ENCODE peak calls at places on chromosomes 16 and 17, in eight cellular contexts. One of them, this sample, is unnamed.

GRCh38 chr17:5973410-5973809 is 96.8 kb upstream of the WSCD1 start:
- DNase-seq in fibroblast of the aortic adventitia: no peak
- DNase-seq in cardiac fibroblast: no peak
- DNase-seq in AG09309: no peak
- DNase-seq in neuronal stem cell: no peak
- DNase-seq in HAP-1: no peak
- DNase-seq in HFF-Myc: no peak
- DNase-seq in AG10803: no peak
- DNase-seq in this sample: no peak

GRCh38 chr17:1384881-1385280 is 15.1 kb downstream of the YWHAE start:
- DNase-seq in AG10803: no peak
- DNase-seq in AG09309: no peak
- DNase-seq in fibroblast of the aortic adventitia: peak; percentile 83
- DNase-seq in HFF-Myc: no peak
- DNase-seq in HAP-1: no peak
- DNase-seq in neuronal stem cell: no peak
- DNase-seq in cardiac fibroblast: peak; percentile 59
- DNase-seq in this sample: no peak

GRCh38 chr17:16440814-16441629 is 25.7 kb downstream of the TRPV2 start:
- DNase-seq in AG10803: peak; percentile 74
- DNase-seq in cardiac fibroblast: no peak
- DNase-seq in HAP-1: no peak
- DNase-seq in neuronal stem cell: no peak
- DNase-seq in AG09309: no peak
- DNase-seq in HFF-Myc: no peak
- DNase-seq in fibroblast of the aortic adventitia: peak; percentile 54
- DNase-seq in this sample: no peak

GRCh38 chr17:5122586-5123342 is 6.9 kb downstream of the USP6 start:
- DNase-seq in HAP-1: peak; percentile 6
- DNase-seq in neuronal stem cell: peak; percentile 23
- DNase-seq in HFF-Myc: no peak
- DNase-seq in fibroblast of the aortic adventitia: no peak
- DNase-seq in AG10803: no peak
- DNase-seq in AG09309: no peak
- DNase-seq in cardiac fibroblast: peak; percentile 14
- DNase-seq in this sample: no peak

GRCh38 chr17:75996665-75997590 is 3.7 kb upstream of the CDK3 start:
- DNase-seq in HFF-Myc: no peak
- DNase-seq in fibroblast of the aortic adventitia: peak; percentile 55
- DNase-seq in AG10803: peak; percentile 63
- DNase-seq in AG09309: no peak
- DNase-seq in neuronal stem cell: no peak
- DNase-seq in HAP-1: no peak
- DNase-seq in cardiac fibroblast: peak; percentile 48
- DNase-seq in this sample: peak; percentile 97

GRCh38 chr16:17125671-17126070 is 345.1 kb downstream of the XYLT1 start:
- DNase-seq in AG09309: no peak
- DNase-seq in fibroblast of the aortic adventitia: no peak
- DNase-seq in HFF-Myc: no peak
- DNase-seq in AG10803: peak; percentile 31
- DNase-seq in cardiac fibroblast: no peak
- DNase-seq in neuronal stem cell: no peak
- DNase-seq in HAP-1: no peak
- DNase-seq in this sample: peak; percentile 15

GRCh38 chr16:15038689-15039088 is 17.2 kb downstream of the NTAN1 start:
- DNase-seq in fibroblast of the aortic adventitia: no peak
- DNase-seq in AG09309: no peak
- DNase-seq in AG10803: no peak
- DNase-seq in cardiac fibroblast: no peak
- DNase-seq in HFF-Myc: no peak
- DNase-seq in neuronal stem cell: no peak
- DNase-seq in HAP-1: peak; percentile 43
- DNase-seq in this sample: no peak

GRCh38 chr17:44905006-44906000 is 6.1 kb upstream of the EFTUD2 start:
- DNase-seq in AG09309: no peak
- DNase-seq in HAP-1: no peak
- DNase-seq in AG10803: peak; percentile 31
- DNase-seq in cardiac fibroblast: no peak
- DNase-seq in neuronal stem cell: no peak
- DNase-seq in fibroblast of the aortic adventitia: no peak
- DNase-seq in HFF-Myc: peak; percentile 57
- DNase-seq in this sample: no peak

GRCh38 chr17:5931611-5932010 is 138.6 kb upstream of the WSCD1 start:
- DNase-seq in fibroblast of the aortic adventitia: no peak
- DNase-seq in neuronal stem cell: no peak
- DNase-seq in HFF-Myc: no peak
- DNase-seq in HAP-1: no peak
- DNase-seq in cardiac fibroblast: no peak
- DNase-seq in AG10803: no peak
- DNase-seq in AG09309: no peak
- DNase-seq in this sample: peak; percentile 32

GRCh38 chr17:50173335-50173941 is 7.6 kb downstream of the SGCA start:
- DNase-seq in fibroblast of the aortic adventitia: peak; percentile 91
- DNase-seq in AG10803: peak; percentile 91
- DNase-seq in cardiac fibroblast: peak; percentile 90
- DNase-seq in AG09309: no peak
- DNase-seq in HFF-Myc: peak; percentile 73
- DNase-seq in HAP-1: no peak
- DNase-seq in neuronal stem cell: no peak
- DNase-seq in this sample: peak; percentile 28

GRCh38 chr17:2582493-2582892 is 11.0 kb upstream of the PAFAH1B1 start:
- DNase-seq in cardiac fibroblast: no peak
- DNase-seq in AG10803: no peak
- DNase-seq in HFF-Myc: no peak
- DNase-seq in neuronal stem cell: no peak
- DNase-seq in AG09309: no peak
- DNase-seq in HAP-1: no peak
- DNase-seq in fibroblast of the aortic adventitia: no peak
- DNase-seq in this sample: no peak

GRCh38 chr16:89193576-89194293 is 6.6 kb downstream of the SLC22A31 start:
- DNase-seq in HAP-1: no peak
- DNase-seq in HFF-Myc: no peak
- DNase-seq in neuronal stem cell: no peak
- DNase-seq in AG10803: no peak
- DNase-seq in cardiac fibroblast: no peak
- DNase-seq in AG09309: no peak
- DNase-seq in fibroblast of the aortic adventitia: no peak
- DNase-seq in this sample: no peak

GRCh38 chr16:54947616-54948015 is 17.0 kb downstream of the IRX5 start:
- DNase-seq in HFF-Myc: no peak
- DNase-seq in AG09309: no peak
- DNase-seq in cardiac fibroblast: no peak
- DNase-seq in AG10803: no peak
- DNase-seq in fibroblast of the aortic adventitia: no peak
- DNase-seq in HAP-1: no peak
- DNase-seq in neuronal stem cell: no peak
- DNase-seq in this sample: no peak

GRCh38 chr17:69050999-69051775 is 9.5 kb downstream of the ABCA9 start:
- DNase-seq in cardiac fibroblast: peak; percentile 84
- DNase-seq in fibroblast of the aortic adventitia: peak; percentile 90
- DNase-seq in AG09309: peak; percentile 13
- DNase-seq in HAP-1: no peak
- DNase-seq in HFF-Myc: no peak
- DNase-seq in AG10803: peak; percentile 78
- DNase-seq in neuronal stem cell: no peak
- DNase-seq in this sample: no peak

GRCh38 chr17:32116937-32117336 is 25.4 kb upstream of the RHOT1 start:
- DNase-seq in cardiac fibroblast: no peak
- DNase-seq in neuronal stem cell: no peak
- DNase-seq in HFF-Myc: no peak
- DNase-seq in HAP-1: no peak
- DNase-seq in fibroblast of the aortic adventitia: no peak
- DNase-seq in AG10803: no peak
- DNase-seq in AG09309: no peak
- DNase-seq in this sample: no peak

GRCh38 chr17:68296217-68297140 is 5.2 kb downstream of the ARSG start:
- DNase-seq in cardiac fibroblast: no peak
- DNase-seq in neuronal stem cell: no peak
- DNase-seq in HFF-Myc: no peak
- DNase-seq in fibroblast of the aortic adventitia: no peak
- DNase-seq in HAP-1: no peak
- DNase-seq in AG10803: no peak
- DNase-seq in AG09309: no peak
- DNase-seq in this sample: no peak

GRCh38 chr16:89828199-89828869 is at the start of gene SPIRE2:
- DNase-seq in cardiac fibroblast: peak; percentile 80
- DNase-seq in fibroblast of the aortic adventitia: peak; percentile 63
- DNase-seq in HAP-1: peak; percentile 83
- DNase-seq in AG09309: peak; percentile 21
- DNase-seq in HFF-Myc: no peak
- DNase-seq in neuronal stem cell: peak; percentile 86
- DNase-seq in AG10803: peak; percentile 65
- DNase-seq in this sample: peak; percentile 58

GRCh38 chr17:30854146-30854545 is 22.4 kb downstream of the ATAD5 start:
- DNase-seq in AG10803: no peak
- DNase-seq in fibroblast of the aortic adventitia: no peak
- DNase-seq in HAP-1: no peak
- DNase-seq in AG09309: no peak
- DNase-seq in cardiac fibroblast: no peak
- DNase-seq in HFF-Myc: no peak
- DNase-seq in neuronal stem cell: no peak
- DNase-seq in this sample: no peak

GRCh38 chr17:28119049-28119448 is 76.6 kb downstream of the NLK start:
- DNase-seq in AG10803: no peak
- DNase-seq in cardiac fibroblast: no peak
- DNase-seq in AG09309: no peak
- DNase-seq in neuronal stem cell: no peak
- DNase-seq in HFF-Myc: no peak
- DNase-seq in HAP-1: no peak
- DNase-seq in fibroblast of the aortic adventitia: no peak
- DNase-seq in this sample: no peak
- H3K4me3 ChIP-seq in AG10803: no peak overlapping the region
- H3K4me3 ChIP-seq in cardiac fibroblast: no peak overlapping the region
- H3K4me3 ChIP-seq in AG09309: no peak overlapping the region
- H3K4me3 ChIP-seq in neuronal stem cell: no peak overlapping the region
- H3K4me3 ChIP-seq in HFF-Myc: no peak overlapping the region
- H3K4me3 ChIP-seq in HAP-1: no peak overlapping the region
- H3K4me3 ChIP-seq in fibroblast of the aortic adventitia: no peak overlapping the region
- H3K4me3 ChIP-seq in this sample: no peak overlapping the region

GRCh38 chr17:81575836-81576235 is 23.7 kb upstream of the FAAP100 start:
- DNase-seq in AG09309: no peak
- DNase-seq in HFF-Myc: no peak
- DNase-seq in neuronal stem cell: no peak
- DNase-seq in AG10803: no peak
- DNase-seq in cardiac fibroblast: no peak
- DNase-seq in HAP-1: no peak
- DNase-seq in fibroblast of the aortic adventitia: no peak
- DNase-seq in this sample: no peak

GRCh38 chr17:81577278-81578000 is 25.3 kb upstream of the FAAP100 start:
- DNase-seq in neuronal stem cell: no peak
- DNase-seq in AG10803: no peak
- DNase-seq in HFF-Myc: no peak
- DNase-seq in cardiac fibroblast: peak; percentile 49
- DNase-seq in fibroblast of the aortic adventitia: peak; percentile 43
- DNase-seq in AG09309: no peak
- DNase-seq in HAP-1: peak; percentile 51
- DNase-seq in this sample: no peak

GRCh38 chr17:81578561-81579225 is 26.5 kb upstream of the FAAP100 start:
- DNase-seq in HAP-1: no peak
- DNase-seq in neuronal stem cell: no peak
- DNase-seq in AG10803: no peak
- DNase-seq in HFF-Myc: no peak
- DNase-seq in fibroblast of the aortic adventitia: no peak
- DNase-seq in cardiac fibroblast: no peak
- DNase-seq in AG09309: no peak
- DNase-seq in this sample: peak; percentile 62

GRCh38 chr17:81578038-81578441 is 25.9 kb upstream of the FAAP100 start:
- DNase-seq in AG10803: peak; percentile 38
- DNase-seq in AG09309: no peak
- DNase-seq in cardiac fibroblast: peak; percentile 43
- DNase-seq in fibroblast of the aortic adventitia: peak; percentile 28
- DNase-seq in HFF-Myc: no peak
- DNase-seq in HAP-1: no peak
- DNase-seq in neuronal stem cell: no peak
- DNase-seq in this sample: peak; percentile 28

GRCh38 chr17:81576621-81577277 is 24.6 kb upstream of the FAAP100 start:
- DNase-seq in cardiac fibroblast: peak; percentile 84
- DNase-seq in fibroblast of the aortic adventitia: peak; percentile 86
- DNase-seq in AG10803: peak; percentile 75
- DNase-seq in AG09309: no peak
- DNase-seq in neuronal stem cell: no peak
- DNase-seq in HFF-Myc: no peak
- DNase-seq in HAP-1: peak; percentile 52
- DNase-seq in this sample: peak; percentile 70
- H3K4me3 ChIP-seq in cardiac fibroblast: no peak overlapping the region
- H3K4me3 ChIP-seq in fibroblast of the aortic adventitia: peak overlapping the region; percentile 42
- H3K4me3 ChIP-seq in AG10803: no peak overlapping the region
- H3K4me3 ChIP-seq in AG09309: no peak overlapping the region
- H3K4me3 ChIP-seq in neuronal stem cell: no peak overlapping the region
- H3K4me3 ChIP-seq in HFF-Myc: no peak overlapping the region
- H3K4me3 ChIP-seq in HAP-1: no peak overlapping the region
- H3K4me3 ChIP-seq in this sample: no peak overlapping the region

DNA sequence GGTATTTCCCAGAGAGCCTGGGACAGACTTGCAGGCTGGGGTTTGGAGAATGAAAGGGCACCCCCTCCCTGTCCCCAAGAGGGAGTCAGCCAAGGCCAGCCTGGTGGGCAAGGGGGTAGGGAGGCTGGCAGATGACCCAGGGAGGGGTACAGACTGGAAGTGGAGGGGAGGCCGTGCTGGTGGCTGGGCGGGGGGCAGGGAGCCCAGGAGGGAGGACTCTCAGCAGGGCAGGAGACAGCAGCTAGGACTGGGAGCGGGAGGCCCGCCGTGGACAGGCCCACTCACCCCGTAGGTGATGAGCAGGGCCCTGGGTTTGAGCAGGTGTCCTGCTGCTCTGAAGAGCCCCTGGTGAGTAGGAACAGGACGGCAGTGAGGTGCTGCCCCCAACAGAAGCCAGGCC is 1.1 kb downstream of the METTL26 start:
- DNase-seq in fibroblast of the aortic adventitia: no peak
- DNase-seq in cardiac fibroblast: no peak
- DNase-seq in AG09309: no peak
- DNase-seq in HFF-Myc: no peak
- DNase-seq in AG10803: no peak
- DNase-seq in neuronal stem cell: no peak
- DNase-seq in HAP-1: no peak
- DNase-seq in this sample: no peak
- H3K4me3 ChIP-seq in fibroblast of the aortic adventitia: peak overlapping the region; percentile 91
- H3K4me3 ChIP-seq in cardiac fibroblast: peak overlapping the region; percentile 75
- H3K4me3 ChIP-seq in AG09309: peak overlapping the region; percentile 78
- H3K4me3 ChIP-seq in HFF-Myc: peak overlapping the region; percentile 87
- H3K4me3 ChIP-seq in AG10803: peak overlapping the region; percentile 85
- H3K4me3 ChIP-seq in neuronal stem cell: no peak overlapping the region
- H3K4me3 ChIP-seq in HAP-1: peak overlapping the region; percentile 93
- H3K4me3 ChIP-seq in this sample: no peak overlapping the region

DNA sequence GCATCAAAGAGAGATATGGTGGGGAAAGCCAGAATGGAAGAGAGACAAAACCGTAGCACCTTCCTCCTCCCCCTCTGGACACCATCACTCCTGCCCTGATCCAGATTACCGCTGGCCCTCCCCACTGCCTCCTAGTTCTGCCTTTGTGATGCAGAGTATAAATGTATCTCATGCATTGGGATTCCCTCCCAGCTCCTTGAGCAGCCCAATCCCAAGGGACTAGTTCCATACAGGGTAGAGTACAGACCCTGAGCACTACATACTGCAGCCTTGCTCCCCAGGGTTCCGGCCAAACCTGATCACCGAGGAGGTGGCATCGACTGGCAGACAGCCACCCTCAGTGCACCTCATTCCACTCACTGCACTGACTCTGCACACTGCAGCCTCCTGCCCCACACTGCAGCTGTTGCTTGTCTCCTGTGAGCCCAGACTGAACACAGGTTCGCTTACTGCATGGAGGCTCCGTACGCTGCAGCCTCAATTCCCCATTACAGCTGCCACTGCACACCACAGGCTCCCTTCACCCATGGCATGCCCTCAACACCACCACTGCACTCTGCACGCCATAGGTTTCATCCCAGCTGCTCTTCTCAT is 1.8 kb upstream of the THRA start:
- DNase-seq in AG09309: no peak
- DNase-seq in HAP-1: peak; percentile 79
- DNase-seq in HFF-Myc: no peak
- DNase-seq in AG10803: no peak
- DNase-seq in cardiac fibroblast: no peak
- DNase-seq in neuronal stem cell: no peak
- DNase-seq in fibroblast of the aortic adventitia: no peak
- DNase-seq in this sample: no peak
- H3K4me3 ChIP-seq in AG09309: no peak overlapping the region
- H3K4me3 ChIP-seq in HAP-1: no peak overlapping the region
- H3K4me3 ChIP-seq in HFF-Myc: no peak overlapping the region
- H3K4me3 ChIP-seq in AG10803: no peak overlapping the region
- H3K4me3 ChIP-seq in cardiac fibroblast: no peak overlapping the region
- H3K4me3 ChIP-seq in neuronal stem cell: peak overlapping the region; percentile 16
- H3K4me3 ChIP-seq in fibroblast of the aortic adventitia: no peak overlapping the region
- H3K4me3 ChIP-seq in this sample: no peak overlapping the region